ENCODE peak calls at places on chromosome 2, in four cellular contexts. One of them, this sample, is unnamed.

GRCh38 chr2:11212645-11213044 is 57.4 kb downstream of the SLC66A3 start:
- DNase-seq in ovary: no peak
- DNase-seq in SK-N-SH: no peak
- DNase-seq in AG10803: peak
- DNase-seq in this sample: no peak

GRCh38 chr2:174117951-174118930 is 130.1 kb downstream of the OLA1 start:
- DNase-seq in ovary: no peak
- DNase-seq in SK-N-SH: no peak
- DNase-seq in AG10803: peak
- DNase-seq in this sample: no peak

GRCh38 chr2:25204190-25204838 is 35.9 kb upstream of the POMC start:
- DNase-seq in ovary: no peak
- DNase-seq in SK-N-SH: no peak
- DNase-seq in AG10803: no peak
- DNase-seq in this sample: no peak

GRCh38 chr2:111697560-111697959 is 186.4 kb downstream of the ANAPC1 start:
- DNase-seq in ovary: no peak
- DNase-seq in SK-N-SH: no peak
- DNase-seq in AG10803: no peak
- DNase-seq in this sample: no peak

GRCh38 chr2:68302281-68302680 is 17.5 kb downstream of the CNRIP1 start:
- DNase-seq in ovary: no peak
- DNase-seq in SK-N-SH: peak
- DNase-seq in AG10803: peak
- DNase-seq in this sample: no peak

GRCh38 chr2:70703900-70704549 is 64.0 kb downstream of the ADD2 start:
- DNase-seq in ovary: no peak
- DNase-seq in SK-N-SH: peak
- DNase-seq in AG10803: peak
- DNase-seq in this sample: peak

GRCh38 chr2:139067072-139067471 is 286.9 kb upstream of the NXPH2 start:
- DNase-seq in ovary: no peak
- DNase-seq in SK-N-SH: no peak
- DNase-seq in AG10803: no peak
- DNase-seq in this sample: no peak

GRCh38 chr2:30245364-30245763 is 14.0 kb downstream of the LBH start:
- DNase-seq in ovary: no peak
- DNase-seq in SK-N-SH: no peak
- DNase-seq in AG10803: no peak
- DNase-seq in this sample: no peak

GRCh38 chr2:189022492-189022891 is 48.3 kb downstream of the COL3A1 start:
- DNase-seq in ovary: no peak
- DNase-seq in SK-N-SH: peak
- DNase-seq in AG10803: peak
- DNase-seq in this sample: no peak

GRCh38 chr2:198499539-198499938 is 695.1 kb downstream of the PLCL1 start:
- DNase-seq in ovary: no peak
- DNase-seq in SK-N-SH: no peak
- DNase-seq in AG10803: peak
- DNase-seq in this sample: no peak

GRCh38 chr2:38535745-38536506 is 66.8 kb downstream of the HNRNPLL start:
- DNase-seq in ovary: peak
- DNase-seq in SK-N-SH: peak
- DNase-seq in AG10803: peak
- DNase-seq in this sample: peak

GRCh38 chr2:142684667-142685066 is 192.8 kb upstream of the KYNU start:
- DNase-seq in ovary: no peak
- DNase-seq in SK-N-SH: no peak
- DNase-seq in AG10803: no peak
- DNase-seq in this sample: no peak

GRCh38 chr2:208906330-208906729 is 499.7 kb downstream of the PTH2R start:
- DNase-seq in ovary: no peak
- DNase-seq in SK-N-SH: no peak
- DNase-seq in AG10803: no peak
- DNase-seq in this sample: no peak

GRCh38 chr2:72921866-72922265 is 4.5 kb downstream of the EMX1 start:
- DNase-seq in ovary: no peak
- DNase-seq in SK-N-SH: peak
- DNase-seq in AG10803: no peak
- DNase-seq in this sample: no peak

GRCh38 chr2:148979919-148980277 is 58.6 kb upstream of the LYPD6B start:
- DNase-seq in ovary: no peak
- DNase-seq in SK-N-SH: no peak
- DNase-seq in AG10803: no peak
- DNase-seq in this sample: no peak

GRCh38 chr2:3611611-3612010 is 16.7 kb downstream of the COLEC11 start:
- DNase-seq in ovary: peak
- DNase-seq in SK-N-SH: no peak
- DNase-seq in AG10803: no peak
- DNase-seq in this sample: no peak

GRCh38 chr2:138035597-138036217 is 71.4 kb downstream of the HNMT start:
- DNase-seq in ovary: no peak
- DNase-seq in SK-N-SH: no peak
- DNase-seq in AG10803: peak
- DNase-seq in this sample: no peak

GRCh38 chr2:205637779-205638503 is 44.4 kb upstream of the NRP2 start:
- DNase-seq in ovary: no peak
- DNase-seq in SK-N-SH: no peak
- DNase-seq in AG10803: no peak
- DNase-seq in this sample: no peak
- TF ChIP-seq CTCF in ovary: no peak
- TF ChIP-seq CTCF in SK-N-SH: no peak
- TF ChIP-seq CTCF in AG10803: no peak
- TF ChIP-seq CTCF in this sample: no peak

GRCh38 chr2:83782122-83782521 is 677.0 kb downstream of the SUCLG1 start:
- DNase-seq in ovary: no peak
- DNase-seq in SK-N-SH: no peak
- DNase-seq in AG10803: no peak
- DNase-seq in this sample: no peak
- TF ChIP-seq CTCF in ovary: no peak
- TF ChIP-seq CTCF in SK-N-SH: no peak
- TF ChIP-seq CTCF in AG10803: no peak
- TF ChIP-seq CTCF in this sample: no peak

DNA sequence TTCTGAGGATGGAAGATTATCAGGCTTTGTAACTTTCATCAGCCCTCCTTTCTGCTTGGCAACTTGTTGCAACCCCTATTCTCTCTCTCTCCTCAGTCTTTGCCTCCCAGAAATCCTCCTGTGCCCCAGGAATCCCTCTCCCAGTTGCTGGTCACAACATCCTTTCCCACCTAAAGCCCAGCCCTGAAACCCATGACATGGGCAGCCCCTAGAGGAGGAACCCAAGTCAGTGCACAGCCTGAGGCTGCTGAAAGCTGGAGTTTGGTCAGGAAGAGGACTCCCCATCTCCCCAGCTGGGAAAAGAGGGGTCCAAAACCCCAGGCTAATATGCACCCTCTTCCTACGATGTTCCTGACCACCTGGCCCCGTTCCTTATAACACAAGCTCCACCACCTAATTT is 29.5 kb downstream of the PKDCC start:
- DNase-seq in ovary: no peak
- DNase-seq in SK-N-SH: no peak
- DNase-seq in AG10803: no peak
- DNase-seq in this sample: no peak
- TF ChIP-seq CTCF in ovary: no peak
- TF ChIP-seq CTCF in SK-N-SH: peak
- TF ChIP-seq CTCF in AG10803: peak
- TF ChIP-seq CTCF in this sample: peak

GRCh38 chr2:56671973-56672569 is 488.3 kb downstream of the CCDC85A start:
- DNase-seq in ovary: no peak
- DNase-seq in SK-N-SH: no peak
- DNase-seq in AG10803: no peak
- DNase-seq in this sample: no peak
- TF ChIP-seq CTCF in ovary: no peak
- TF ChIP-seq CTCF in SK-N-SH: peak
- TF ChIP-seq CTCF in AG10803: no peak
- TF ChIP-seq CTCF in this sample: no peak

GRCh38 chr2:234607691-234608090 is 110.8 kb upstream of the ARL4C start:
- DNase-seq in ovary: no peak
- DNase-seq in SK-N-SH: no peak
- DNase-seq in AG10803: no peak
- DNase-seq in this sample: no peak

GRCh38 chr2:234608946-234609345 is 112.1 kb upstream of the ARL4C start:
- DNase-seq in ovary: no peak
- DNase-seq in SK-N-SH: no peak
- DNase-seq in AG10803: no peak
- DNase-seq in this sample: no peak

GRCh38 chr2:234615643-234616356 is 118.9 kb upstream of the ARL4C start:
- DNase-seq in ovary: no peak
- DNase-seq in SK-N-SH: no peak
- DNase-seq in AG10803: peak
- DNase-seq in this sample: no peak

GRCh38 chr2:234606906-234607305 is 110.0 kb upstream of the ARL4C start:
- DNase-seq in ovary: no peak
- DNase-seq in SK-N-SH: no peak
- DNase-seq in AG10803: peak
- DNase-seq in this sample: no peak

GRCh38 chr2:234611209-234611608 is 114.3 kb upstream of the ARL4C start:
- DNase-seq in ovary: no peak
- DNase-seq in SK-N-SH: no peak
- DNase-seq in AG10803: no peak
- DNase-seq in this sample: no peak
- TF ChIP-seq CTCF in ovary: no peak
- TF ChIP-seq CTCF in SK-N-SH: peak
- TF ChIP-seq CTCF in AG10803: peak
- TF ChIP-seq CTCF in this sample: peak

GRCh38 chr2:15275341-15275740 is 285.8 kb downstream of the NBAS start:
- DNase-seq in ovary: no peak
- DNase-seq in SK-N-SH: no peak
- DNase-seq in AG10803: no peak
- DNase-seq in this sample: no peak
- TF ChIP-seq CTCF in ovary: no peak
- TF ChIP-seq CTCF in SK-N-SH: no peak
- TF ChIP-seq CTCF in AG10803: no peak
- TF ChIP-seq CTCF in this sample: no peak